ENCODE peak calls at places on chromosomes 12 and 14, in nine cellular contexts. N, F, C, M, Y, D, W, B and A are unnamed samples.
A peak's percentile ranks its signal among the peaks of the same experiment; 100 is the strongest.

GRCh38 chr12:47817272-47818006 is 2.3 kb downstream of the HDAC7 start:
- DNase-seq in N (no peak), F (no peak), C (no peak), M (no peak), Y (no peak), D (no peak), W (no peak), B (no peak), A (no peak)

GRCh38 chr12:50057896-50058670 is 687 bp downstream of the ASIC1 start:
- DNase-seq in N (no peak), F (no peak), C (no peak), M (no peak), Y (no peak), D (no peak), W (peak; percentile 25), B (no peak), A (no peak)

GRCh38 chr12:15966426-15966825 is 55.3 kb downstream of the DERA start:
- DNase-seq in N (no peak), F (no peak), C (no peak), M (peak; percentile 47), Y (no peak), D (no peak), W (no peak), B (no peak), A (no peak)

GRCh38 chr12:132222096-132222807 is 78.0 kb downstream of the NOC4L start:
- DNase-seq in N (no peak), F (peak; percentile 50), C (peak; percentile 55), M (peak; percentile 2), Y (no peak), D (no peak), W (peak; percentile 44), B (no peak), A (no peak)

GRCh38 chr14:101407328-101407727 is 154.0 kb upstream of the DIO3 start:
- DNase-seq in N (no peak), F (no peak), C (no peak), M (no peak), Y (peak; percentile 56), D (no peak), W (no peak), B (no peak), A (no peak)

GRCh38 chr12:93356214-93356613 is 21.5 kb upstream of the NUDT4 start:
- DNase-seq in N (no peak), F (no peak), C (no peak), M (no peak), Y (no peak), D (no peak), W (no peak), B (no peak), A (no peak)

GRCh38 chr12:130977759-130978127 is 24.0 kb downstream of the ADGRD1 start:
- DNase-seq in N (no peak), F (no peak), C (no peak), M (no peak), Y (no peak), D (no peak), W (no peak), B (no peak), A (no peak)

GRCh38 chr14:103861413-103862392 is 14.3 kb upstream of the PPP1R13B start:
- DNase-seq in N (no peak), F (no peak), C (no peak), M (no peak), Y (no peak), D (no peak), W (no peak), B (peak; percentile 52), A (no peak)

GRCh38 chr12:25960176-25960575 is 1.7 kb downstream of the RASSF8 start:
- DNase-seq in N (peak; percentile 12), F (no peak), C (no peak), M (peak; percentile 28), Y (no peak), D (no peak), W (no peak), B (no peak), A (no peak)

GRCh38 chr14:80850197-80850814 is 91.2 kb downstream of the CEP128 start:
- DNase-seq in N (peak; percentile 14), F (no peak), C (no peak), M (peak; percentile 68), Y (no peak), D (no peak), W (no peak), B (no peak), A (no peak)

GRCh38 chr12:108634225-108634795 is 616 bp upstream of the SELPLG start:
- DNase-seq in N (peak; percentile 94), F (peak; percentile 61), C (peak; percentile 54), M (no peak), Y (no peak), D (no peak), W (peak; percentile 58), B (no peak), A (peak; percentile 69)

GRCh38 chr14:104441275-104442106 is 138.1 kb upstream of the C14orf180 start:
- DNase-seq in N (no peak), F (peak; percentile 53), C (no peak), M (no peak), Y (no peak), D (peak; percentile 68), W (no peak), B (no peak), A (peak; percentile 38)

GRCh38 chr12:66863276-66863675 is 184.4 kb upstream of the GRIP1 start:
- DNase-seq in N (no peak), F (no peak), C (no peak), M (no peak), Y (no peak), D (no peak), W (no peak), B (no peak), A (no peak)

GRCh38 chr14:89241265-89241664 is 175.8 kb downstream of the FOXN3 start:
- DNase-seq in N (no peak), F (no peak), C (no peak), M (no peak), Y (no peak), D (peak; percentile 24), W (no peak), B (no peak), A (no peak)

GRCh38 chr12:85191-85666 is 18.7 kb downstream of the IQSEC3 start:
- DNase-seq in N (no peak), F (no peak), C (no peak), M (no peak), Y (peak; percentile 48), D (peak; percentile 28), W (no peak), B (no peak), A (no peak)

GRCh38 chr14:69260979-69261605 is 1.1 kb downstream of the GALNT16 start:
- DNase-seq in N (peak; percentile 25), F (peak; percentile 72), C (peak; percentile 9), M (no peak), Y (no peak), D (no peak), W (peak; percentile 30), B (no peak), A (no peak)

GRCh38 chr12:101181776-101182175 is 28.3 kb downstream of the SLC5A8 start:
- DNase-seq in N (no peak), F (no peak), C (no peak), M (no peak), Y (no peak), D (no peak), W (no peak), B (no peak), A (no peak)

GRCh38 chr14:99774526-99775307 is 18.5 kb upstream of the EML1 start:
- DNase-seq in N (no peak), F (no peak), C (no peak), M (peak; percentile 52), Y (peak; percentile 80), D (no peak), W (no peak), B (peak; percentile 39), A (no peak)

GRCh38 chr14:68749487-68750475 is 43.1 kb downstream of the ZFP36L1 start:
- DNase-seq in N (no peak), F (no peak), C (no peak), M (peak; percentile 41), Y (no peak), D (no peak), W (no peak), B (no peak), A (no peak)

GRCh38 chr12:24845615-24846014 is 103.3 kb downstream of the BCAT1 start:
- DNase-seq in N (no peak), F (no peak), C (no peak), M (peak; percentile 28), Y (no peak), D (no peak), W (no peak), B (no peak), A (no peak)

GRCh38 chr14:22830329-22831010 is 783 bp downstream of the MRPL52 start:
- DNase-seq in N (no peak), F (no peak), C (no peak), M (no peak), Y (no peak), D (no peak), W (no peak), B (no peak), A (no peak)

GRCh38 chr14:22835505-22835904 is 880 bp upstream of the MMP14 start:
- DNase-seq in N (no peak), F (no peak), C (no peak), M (no peak), Y (no peak), D (no peak), W (no peak), B (no peak), A (no peak)

GRCh38 chr14:22824711-22825359 is 4.9 kb upstream of the MRPL52 start:
- DNase-seq in N (peak; percentile 31), F (no peak), C (no peak), M (peak; percentile 98), Y (no peak), D (no peak), W (no peak), B (no peak), A (no peak)

GRCh38 chr14:22829661-22830328 is at the start of gene MRPL52:
- DNase-seq in N (peak; percentile 81), F (peak; percentile 94), C (peak; percentile 88), M (peak; percentile 87), Y (peak; percentile 90), D (peak; percentile 91), W (peak; percentile 89), B (peak; percentile 85), A (peak; percentile 85)
- H3K27ac ChIP-seq in N (peak within 1 kb of the TSS; percentile 49), F (peak within 1 kb of the TSS; percentile 81), C (peak within 1 kb of the TSS; percentile 85), M (peak within 1 kb of the TSS; percentile 82), Y (peak within 1 kb of the TSS; percentile 68), D (peak within 1 kb of the TSS; percentile 73), W (peak within 1 kb of the TSS; percentile 90), B (no peak within 1 kb of the TSS), A (peak within 1 kb of the TSS; percentile 91)

GRCh38 chr14:23078692-23079116 is 16.2 kb downstream of the ACIN1 start:
- DNase-seq in N (no peak), F (peak; percentile 90), C (no peak), M (peak; percentile 98), Y (no peak), D (peak; percentile 84), W (no peak), B (peak; percentile 55), A (no peak)
- H3K4me3 ChIP-seq in N (no peak overlapping the region), F (no peak overlapping the region), C (no peak overlapping the region), M (no peak overlapping the region), Y (no peak overlapping the region), D (no peak overlapping the region), W (no peak overlapping the region), B (no peak overlapping the region), A (no peak overlapping the region)

GRCh38 chr12:2098852-2099251 is 46.1 kb downstream of the CACNA1C start:
- DNase-seq in N (no peak), F (peak; percentile 66), C (no peak), M (no peak), Y (no peak), D (peak; percentile 70), W (no peak), B (no peak), A (no peak)
- H3K27ac ChIP-seq in N (no peak overlapping the region), F (peak overlapping the region; percentile 46), C (no peak overlapping the region), M (no peak overlapping the region), Y (no peak overlapping the region), D (peak overlapping the region; percentile 66), W (no peak overlapping the region), B (no peak overlapping the region), A (no peak overlapping the region)

GRCh38 chr12:6722863-6723262 is 983 bp upstream of the COPS7A start:
- DNase-seq in N (no peak), F (no peak), C (no peak), M (no peak), Y (no peak), D (no peak), W (no peak), B (no peak), A (no peak)
- H3K4me3 ChIP-seq in N (no peak overlapping the region), F (no peak overlapping the region), C (no peak overlapping the region), M (no peak overlapping the region), Y (no peak overlapping the region), D (no peak overlapping the region), W (no peak overlapping the region), B (no peak overlapping the region), A (no peak overlapping the region)